ENCODE peak calls at places on chromosomes 13 and 19, in seven cellular contexts. I, P, J, F, U, M and Y are unnamed samples.

GRCh38 chr13:20160346-20161274 is at the start of gene GJA3:
- DNase-seq in F (no peak), P (peak), U (peak), M (peak), I (peak), J (no peak), Y (peak)

GRCh38 chr13:114073881-114074551 is 58.4 kb downstream of the RASA3 start:
- DNase-seq in M (no peak), P (no peak), J (no peak), I (no peak), F (peak), U (no peak), Y (no peak)

GRCh38 chr13:99162962-99163361 is 37.7 kb upstream of the UBAC2 start:
- DNase-seq in U (no peak), I (no peak), F (no peak), M (no peak), P (no peak), J (no peak), Y (no peak)

GRCh38 chr13:107827840-107828549 is 387.3 kb downstream of the LIG4 start:
- DNase-seq in I (no peak), F (no peak), J (no peak), M (no peak), U (no peak), P (no peak), Y (no peak)

GRCh38 chr13:21901772-21902708 is 231.2 kb downstream of the FGF9 start:
- DNase-seq in P (no peak), J (no peak), F (no peak), I (peak), M (no peak), U (no peak), Y (no peak)

GRCh38 chr13:101916758-101917474 is 464.4 kb downstream of the ITGBL1 start:
- DNase-seq in J (no peak), I (no peak), F (no peak), P (no peak), M (peak), U (no peak), Y (no peak)

GRCh38 chr19:6011794-6012193 is 33.9 kb upstream of the RANBP3 start:
- DNase-seq in F (no peak), P (no peak), U (no peak), J (no peak), M (no peak), I (no peak), Y (no peak)

GRCh38 chr19:1975081-1975480 is 34.1 kb downstream of the CSNK1G2 start:
- DNase-seq in U (peak), J (no peak), I (no peak), M (no peak), F (peak), P (no peak), Y (no peak)

GRCh38 chr13:32851083-32852064 is 164.8 kb upstream of the KL start:
- DNase-seq in U (peak), I (no peak), J (no peak), F (no peak), M (no peak), P (no peak), Y (no peak)

GRCh38 chr19:35859414-35859813 is 2.7 kb downstream of the KIRREL2 start:
- DNase-seq in P (no peak), M (no peak), I (no peak), J (no peak), F (no peak), U (no peak), Y (no peak)

GRCh38 chr19:38741670-38742069 is 2.6 kb downstream of the CAPN12 start:
- DNase-seq in M (no peak), J (no peak), U (no peak), P (no peak), I (no peak), F (no peak), Y (no peak)

GRCh38 chr13:108006619-108007018 is 208.7 kb downstream of the LIG4 start:
- DNase-seq in F (no peak), J (no peak), I (no peak), P (no peak), M (no peak), U (no peak), Y (no peak)

GRCh38 chr19:48085904-48086864 is 24.4 kb downstream of the PLA2G4C start:
- DNase-seq in I (peak), M (no peak), F (no peak), J (no peak), U (no peak), P (peak), Y (no peak)

GRCh38 chr13:37869756-37870488 is at the start of gene TRPC4:
- DNase-seq in P (peak), U (peak), I (peak), F (peak), M (peak), J (peak), Y (peak)

GRCh38 chr13:79710376-79710775 is 229.4 kb downstream of the NDFIP2 start:
- DNase-seq in M (no peak), J (no peak), I (no peak), U (peak), P (peak), F (no peak), Y (no peak)

GRCh38 chr13:111046590-111047141 is 68.4 kb upstream of the ARHGEF7 start:
- DNase-seq in M (no peak), J (no peak), P (peak), I (no peak), U (no peak), F (no peak), Y (no peak)

GRCh38 chr13:113064534-113065405 is 40.8 kb upstream of the F7 start:
- DNase-seq in P (peak), F (peak), J (no peak), I (no peak), U (peak), M (no peak), Y (peak)

GRCh38 chr13:74133657-74134201 is 475 bp downstream of the KLF12 start:
- DNase-seq in I (peak), P (peak), F (peak), U (peak), J (peak), M (peak), Y (peak)

GRCh38 chr19:43610493-43610892 is 1.4 kb upstream of the SRRM5 start:
- DNase-seq in F (no peak), J (no peak), P (no peak), M (no peak), I (peak), U (no peak), Y (no peak)

GRCh38 chr19:43607238-43608205 is 4.4 kb upstream of the SRRM5 start:
- DNase-seq in U (no peak), I (no peak), M (no peak), P (no peak), F (no peak), J (no peak), Y (no peak)

GRCh38 chr19:43612374-43612773 is 486 bp downstream of the SRRM5 start:
- DNase-seq in I (no peak), J (no peak), F (no peak), P (no peak), U (no peak), M (no peak), Y (no peak)

GRCh38 chr19:43609872-43610271 is 2.0 kb upstream of the SRRM5 start:
- DNase-seq in I (no peak), M (no peak), J (no peak), P (no peak), F (no peak), U (no peak), Y (no peak)

GRCh38 chr19:43611788-43612187 is at the start of gene SRRM5:
- DNase-seq in F (no peak), U (no peak), J (no peak), P (no peak), I (no peak), M (no peak), Y (no peak)
- H3K27ac ChIP-seq in F (no peak), U (peak), J (no peak), P (no peak), I (no peak), M (no peak), Y (no peak)

DNA sequence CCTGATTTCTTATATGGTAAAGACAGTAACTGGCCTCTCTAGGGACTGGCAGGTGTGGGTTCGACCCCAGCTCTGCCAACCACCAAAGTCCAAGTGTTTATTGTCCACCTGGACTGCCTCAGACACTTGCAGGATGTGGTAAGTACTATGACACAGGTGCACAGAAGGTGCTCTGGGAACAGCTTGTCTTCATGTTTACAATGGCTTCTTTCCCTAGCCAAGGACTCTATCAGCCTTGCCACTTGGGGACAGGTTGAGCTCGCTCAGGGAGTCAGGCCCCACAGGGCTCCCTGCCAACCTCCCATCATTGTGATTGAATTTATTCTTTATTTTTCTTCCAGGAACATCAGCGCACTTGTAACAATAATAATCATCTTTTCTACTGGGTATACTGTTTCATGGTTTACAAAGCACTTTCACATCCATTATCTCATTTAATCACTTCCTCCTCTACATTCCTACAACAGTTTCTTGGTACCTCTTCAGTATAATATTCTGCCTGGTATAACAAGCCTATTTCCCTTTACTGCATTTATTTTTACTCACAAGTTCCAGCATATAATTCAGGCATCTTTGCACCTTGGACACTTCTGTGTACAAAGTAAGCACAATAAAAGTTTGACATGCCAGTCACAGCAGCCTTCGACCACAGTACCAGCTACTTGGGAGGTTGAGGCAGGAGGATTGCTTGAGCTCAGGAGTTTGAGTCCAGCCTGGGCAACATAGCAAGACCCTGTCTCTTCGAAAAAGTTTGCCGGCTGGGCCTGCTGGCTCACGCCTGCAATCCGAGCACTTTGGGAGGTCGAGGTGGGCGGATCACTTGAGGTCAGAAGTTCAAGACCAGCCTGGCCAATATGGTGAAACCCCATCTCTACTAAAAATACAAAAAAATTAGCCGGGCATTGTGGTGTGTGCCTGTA is 24.2 kb upstream of the GATAD2A start:
- DNase-seq in M (no peak), U (no peak), F (no peak), J (peak), P (no peak), I (no peak), Y (peak)
- H3K27ac ChIP-seq in M (no peak), U (no peak), F (peak), J (peak), P (no peak), I (no peak), Y (peak)

DNA sequence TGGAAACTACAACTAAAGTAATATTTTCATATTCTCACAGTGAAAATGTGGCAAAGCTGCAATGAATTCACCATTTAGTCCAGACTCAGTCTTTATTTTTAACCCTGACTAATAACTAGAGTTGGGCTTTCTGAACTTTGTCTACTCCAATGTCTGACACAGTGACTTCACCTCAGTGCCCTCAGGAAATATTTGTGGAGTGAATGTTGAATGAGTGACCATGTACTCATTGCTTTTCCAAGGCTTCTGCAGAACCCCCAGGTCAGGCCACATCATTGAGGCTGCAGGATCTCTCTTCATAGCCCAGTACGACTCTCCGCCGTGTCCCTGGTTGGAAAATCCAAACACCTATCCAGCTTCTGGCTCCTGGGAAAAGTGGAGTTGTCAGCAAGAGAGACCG is 1.8 kb downstream of the ZNF175 start:
- DNase-seq in I (no peak), P (no peak), M (no peak), F (no peak), U (peak), J (no peak), Y (peak)
- H3K27ac ChIP-seq in I (no peak), P (no peak), M (no peak), F (no peak), U (peak), J (no peak), Y (peak)

GRCh38 chr13:39566216-39566869 is 36.6 kb downstream of the LHFPL6 start:
- DNase-seq in U (no peak), P (peak), I (no peak), F (no peak), J (no peak), M (no peak), Y (no peak)
- H3K27ac ChIP-seq in U (peak), P (no peak), I (no peak), F (no peak), J (no peak), M (no peak), Y (peak)

GRCh38 chr19:11480081-11480926 is 542 bp downstream of the ELAVL3 start:
- DNase-seq in I (no peak), P (no peak), J (no peak), F (no peak), U (no peak), M (no peak), Y (no peak)
- H3K27ac ChIP-seq in I (no peak), P (no peak), J (no peak), F (no peak), U (no peak), M (no peak), Y (no peak)

DNA sequence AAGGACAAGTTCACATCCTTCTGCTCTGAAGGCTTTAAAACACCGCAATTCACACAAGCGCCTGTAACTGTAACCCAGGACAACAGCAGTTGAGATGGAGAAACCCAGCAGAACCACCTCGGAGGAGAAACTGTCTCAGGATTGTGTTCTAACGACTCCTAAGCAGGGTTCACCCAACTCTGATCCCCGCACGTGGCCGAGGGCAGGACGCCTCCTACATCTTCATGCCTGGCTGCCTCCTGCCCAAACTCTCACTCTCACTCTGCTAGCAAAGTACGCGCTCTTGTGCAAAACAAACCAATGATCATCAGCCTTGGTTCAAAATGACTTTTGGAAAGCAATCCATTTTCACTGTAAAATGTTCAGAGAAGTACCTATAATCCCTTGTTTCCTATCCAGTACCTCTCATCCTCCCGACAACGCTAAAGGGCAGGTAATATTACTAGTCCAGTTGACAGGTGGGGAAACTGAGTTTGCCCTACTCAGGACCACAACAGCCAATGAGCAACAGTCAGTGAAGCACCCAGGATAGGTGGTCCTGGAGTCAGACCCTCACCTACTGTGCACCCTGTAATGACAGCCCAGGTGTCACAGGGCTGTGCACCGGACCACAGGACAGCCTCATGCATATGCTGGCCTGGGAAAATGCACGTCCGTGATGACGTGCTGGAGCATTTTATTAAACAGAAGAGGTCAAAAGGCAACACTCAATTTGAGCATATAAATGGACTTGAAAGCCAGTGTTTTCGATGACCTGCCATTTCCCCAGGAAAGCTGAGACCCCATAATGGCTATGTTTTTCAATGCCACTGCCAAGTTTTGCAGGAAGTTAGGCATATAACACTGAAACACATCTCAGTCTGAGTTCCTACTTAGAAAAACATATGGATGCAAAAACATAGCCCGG is 25.4 kb downstream of the EPS15L1 start:
- DNase-seq in P (no peak), I (no peak), J (no peak), U (no peak), M (no peak), F (no peak), Y (no peak)
- H3K27ac ChIP-seq in P (no peak), I (no peak), J (no peak), U (no peak), M (no peak), F (no peak), Y (no peak)

GRCh38 chr19:16068696-16069259 is 7.5 kb upstream of the TPM4 start:
- DNase-seq in U (no peak), I (no peak), F (no peak), J (no peak), M (no peak), P (no peak), Y (peak)
- H3K27ac ChIP-seq in U (no peak), I (no peak), F (no peak), J (peak), M (no peak), P (no peak), Y (peak)

GRCh38 chr19:4972509-4973230 is 3.8 kb downstream of the KDM4B start:
- DNase-seq in I (no peak), J (no peak), F (no peak), M (no peak), P (peak), U (peak), Y (peak)
- H3K27ac ChIP-seq in I (no peak), J (no peak), F (no peak), M (no peak), P (peak), U (no peak), Y (peak)

DNA sequence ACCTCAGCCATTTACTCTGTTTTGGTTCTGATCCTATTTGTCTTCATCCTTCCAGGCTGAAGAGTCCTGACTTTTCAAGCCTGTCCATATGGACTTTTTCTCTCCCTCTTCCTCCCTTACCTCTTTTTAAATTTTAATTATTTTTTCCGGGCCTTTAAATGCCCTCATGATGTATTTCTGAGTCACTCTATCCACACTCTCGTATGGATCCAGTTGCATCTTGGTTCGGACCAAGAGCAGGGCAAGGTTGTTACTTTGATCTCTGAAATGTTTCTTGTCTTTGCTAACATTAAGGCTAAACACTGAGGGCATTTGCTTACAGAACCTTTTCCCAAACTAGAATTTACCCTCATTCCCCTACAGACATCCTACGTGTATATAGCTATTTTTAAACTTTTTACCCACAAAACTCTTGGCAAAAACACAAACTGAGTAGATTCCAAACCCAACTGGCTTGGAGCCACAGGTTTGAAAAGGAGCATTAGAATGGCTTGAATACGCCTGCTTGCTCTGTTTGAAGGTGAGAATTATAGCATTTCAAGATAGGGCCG is 47.4 kb upstream of the SERPINE3 start:
- DNase-seq in F (no peak), J (no peak), I (no peak), U (peak), P (no peak), M (no peak), Y (peak)
- H3K27ac ChIP-seq in F (no peak), J (no peak), I (no peak), U (no peak), P (no peak), M (no peak), Y (peak)